ENCODE peak calls at places on chromosome 16, in six cellular contexts. I, M, V, X, A and Z are unnamed samples.

GRCh38 chr16:57016301-57016700 is 26.9 kb downstream of the NLRC5 start:
- DNase-seq in I (no peak), M (no peak), V (no peak), X (no peak), A (no peak), Z (no peak)

GRCh38 chr16:64730261-64730660 is 391.6 kb downstream of the CDH11 start:
- DNase-seq in I (no peak), M (no peak), V (no peak), X (no peak), A (no peak), Z (no peak)

GRCh38 chr16:17367034-17367433 is 103.7 kb downstream of the XYLT1 start:
- DNase-seq in I (no peak), M (no peak), V (no peak), X (no peak), A (no peak), Z (no peak)

GRCh38 chr16:73323880-73324279 is 276.0 kb upstream of the ZFHX3 start:
- DNase-seq in I (no peak), M (no peak), V (no peak), X (no peak), A (no peak), Z (no peak)

GRCh38 chr16:15482068-15482747 is 47.8 kb downstream of the BMERB1 start:
- DNase-seq in I (peak; percentile 86), M (no peak), V (peak; percentile 92), X (peak; percentile 9), A (peak; percentile 48), Z (peak; percentile 89)

GRCh38 chr16:2232094-2232990 is 3.9 kb upstream of the DNASE1L2 start:
- DNase-seq in I (no peak), M (no peak), V (no peak), X (no peak), A (no peak), Z (no peak)

GRCh38 chr16:15608398-15609285 is 34.3 kb downstream of the MARF1 start:
- DNase-seq in I (no peak), M (no peak), V (no peak), X (no peak), A (no peak), Z (no peak)

GRCh38 chr16:4696172-4696904 is 3.0 kb downstream of the NUDT16L1 start:
- DNase-seq in I (no peak), M (no peak), V (no peak), X (no peak), A (no peak), Z (peak; percentile 14)

GRCh38 chr16:70676571-70677498 is 9.0 kb downstream of the MTSS2 start:
- DNase-seq in I (no peak), M (no peak), V (no peak), X (no peak), A (no peak), Z (no peak)

GRCh38 chr16:67504190-67505021 is 21.1 kb upstream of the AGRP start:
- DNase-seq in I (no peak), M (no peak), V (no peak), X (no peak), A (no peak), Z (no peak)

GRCh38 chr16:81415757-81416156 is 28.9 kb upstream of the CMIP start:
- DNase-seq in I (no peak), M (no peak), V (no peak), X (peak; percentile 29), A (no peak), Z (no peak)

GRCh38 chr16:83906690-83907089 is 7.8 kb downstream of the MLYCD start:
- DNase-seq in I (no peak), M (no peak), V (no peak), X (no peak), A (no peak), Z (peak; percentile 27)

GRCh38 chr16:50888486-50889261 is 146.8 kb downstream of the CYLD start:
- DNase-seq in I (no peak), M (no peak), V (no peak), X (no peak), A (no peak), Z (no peak)

GRCh38 chr16:87203060-87203656 is 114.0 kb downstream of the C16orf95 start:
- DNase-seq in I (peak; percentile 88), M (no peak), V (peak; percentile 65), X (peak; percentile 75), A (peak; percentile 14), Z (peak; percentile 77)

GRCh38 chr16:6016530-6017184 is 919.1 kb upstream of the EEF2KMT start:
- DNase-seq in I (peak; percentile 27), M (no peak), V (no peak), X (peak; percentile 80), A (no peak), Z (peak; percentile 81)

GRCh38 chr16:3235856-3236669 is 1.1 kb upstream of the ZNF200 start:
- DNase-seq in I (no peak), M (no peak), V (no peak), X (no peak), A (no peak), Z (peak; percentile 27)

GRCh38 chr16:3295783-3296182 is 9.4 kb downstream of the TIGD7 start:
- DNase-seq in I (no peak), M (no peak), V (no peak), X (no peak), A (no peak), Z (no peak)

GRCh38 chr16:75591001-75591852 is 25.0 kb downstream of the GABARAPL2 start:
- DNase-seq in I (no peak), M (no peak), V (peak; percentile 86), X (no peak), A (no peak), Z (peak; percentile 66)

GRCh38 chr16:3816326-3816725 is 64.2 kb downstream of the CREBBP start:
- DNase-seq in I (no peak), M (no peak), V (no peak), X (no peak), A (no peak), Z (no peak)

GRCh38 chr16:35344012-35344762 is 1884.8 kb downstream of the TP53TG3F start:
- DNase-seq in I (no peak), M (no peak), V (no peak), X (no peak), A (no peak), Z (no peak)

GRCh38 chr16:1908081-1908633 is 10.1 kb downstream of the HS3ST6 start:
- DNase-seq in I (no peak), M (no peak), V (no peak), X (no peak), A (no peak), Z (no peak)

GRCh38 chr16:10980811-10981210 is 36.4 kb downstream of the CLEC16A start:
- DNase-seq in I (no peak), M (no peak), V (no peak), X (peak; percentile 18), A (no peak), Z (no peak)

GRCh38 chr16:50602531-50603205 is 54.5 kb downstream of the NKD1 start:
- DNase-seq in I (no peak), M (no peak), V (no peak), X (peak; percentile 32), A (no peak), Z (no peak)

GRCh38 chr16:10988879-10989278 is 44.5 kb downstream of the CLEC16A start:
- DNase-seq in I (no peak), M (no peak), V (no peak), X (no peak), A (no peak), Z (no peak)

GRCh38 chr16:68992521-68992920 is 112.9 kb upstream of the HAS3 start:
- DNase-seq in I (peak; percentile 48), M (no peak), V (peak; percentile 37), X (no peak), A (no peak), Z (peak; percentile 8)

GRCh38 chr16:84084570-84085270 is 32.0 kb downstream of the MBTPS1 start:
- DNase-seq in I (peak; percentile 80), M (no peak), V (peak; percentile 74), X (peak; percentile 78), A (peak; percentile 60), Z (peak; percentile 84)

GRCh38 chr16:69930117-69930776 is 20.9 kb upstream of the CLEC18A start:
- DNase-seq in I (peak; percentile 68), M (no peak), V (peak; percentile 85), X (peak; percentile 62), A (peak; percentile 40), Z (peak; percentile 79)

GRCh38 chr16:57401943-57402640 is 2.5 kb upstream of the CCL17 start:
- DNase-seq in I (no peak), M (no peak), V (no peak), X (no peak), A (no peak), Z (no peak)

GRCh38 chr16:89325861-89326471 is 108.5 kb downstream of the ZNF778 start:
- DNase-seq in I (peak; percentile 43), M (no peak), V (peak; percentile 87), X (peak; percentile 89), A (no peak), Z (peak; percentile 73)

GRCh38 chr16:27973678-27974077 is 89.8 kb downstream of the GSG1L start:
- DNase-seq in I (no peak), M (no peak), V (no peak), X (no peak), A (no peak), Z (no peak)

GRCh38 chr16:68257251-68257905 is 6.9 kb upstream of the SLC7A6 start:
- DNase-seq in I (no peak), M (no peak), V (peak; percentile 22), X (no peak), A (no peak), Z (no peak)

GRCh38 chr16:49353650-49354049 is 20.0 kb upstream of the C16orf78 start:
- DNase-seq in I (no peak), M (no peak), V (no peak), X (peak; percentile 75), A (no peak), Z (no peak)

GRCh38 chr16:54867302-54867832 is 63.3 kb upstream of the IRX5 start:
- DNase-seq in I (no peak), M (no peak), V (no peak), X (no peak), A (no peak), Z (no peak)

GRCh38 chr16:16137110-16137509 is 86.2 kb downstream of the ABCC6 start:
- DNase-seq in I (no peak), M (no peak), V (no peak), X (no peak), A (no peak), Z (no peak)

GRCh38 chr16:10820546-10820945 is 2.0 kb upstream of the TVP23A start:
- DNase-seq in I (no peak), M (no peak), V (no peak), X (no peak), A (no peak), Z (no peak)